ENCODE peak calls at places on chromosomes 6 and 20, in six cellular contexts. One of them, this sample, is unnamed.

GRCh38 chr6:115310156-115310555 is 750.5 kb downstream of the FRK start:
- DNase-seq in HepG2: no peak
- DNase-seq in H1: no peak
- DNase-seq in HCT116: no peak
- DNase-seq in GM12878: no peak
- DNase-seq in K562: no peak
- DNase-seq in this sample: peak

GRCh38 chr6:5112065-5112799 is 27.1 kb downstream of the PPP1R3G start:
- DNase-seq in HepG2: no peak
- DNase-seq in HCT116: peak
- DNase-seq in H1: no peak
- DNase-seq in GM12878: no peak
- DNase-seq in K562: no peak
- DNase-seq in this sample: no peak

GRCh38 chr6:126385536-126385935 is 45.6 kb downstream of the CENPW start:
- DNase-seq in H1: no peak
- DNase-seq in GM12878: no peak
- DNase-seq in HepG2: no peak
- DNase-seq in HCT116: no peak
- DNase-seq in K562: no peak
- DNase-seq in this sample: no peak

GRCh38 chr20:34907616-34908469 is 31.4 kb downstream of the ACSS2 start:
- DNase-seq in HepG2: peak
- DNase-seq in H1: no peak
- DNase-seq in K562: no peak
- DNase-seq in GM12878: no peak
- DNase-seq in HCT116: peak
- DNase-seq in this sample: no peak

GRCh38 chr6:117956386-117956785 is 49.3 kb downstream of the SLC35F1 start:
- DNase-seq in HepG2: no peak
- DNase-seq in HCT116: no peak
- DNase-seq in K562: no peak
- DNase-seq in H1: no peak
- DNase-seq in GM12878: no peak
- DNase-seq in this sample: no peak

GRCh38 chr6:7640607-7641577 is 50.9 kb downstream of the SNRNP48 start:
- DNase-seq in GM12878: no peak
- DNase-seq in K562: no peak
- DNase-seq in HepG2: peak
- DNase-seq in HCT116: peak
- DNase-seq in H1: no peak
- DNase-seq in this sample: no peak

GRCh38 chr20:16066571-16066970 is 506.7 kb downstream of the KIF16B start:
- DNase-seq in HepG2: no peak
- DNase-seq in HCT116: no peak
- DNase-seq in GM12878: no peak
- DNase-seq in K562: no peak
- DNase-seq in H1: no peak
- DNase-seq in this sample: no peak

GRCh38 chr6:82506526-82506925 is 142.9 kb downstream of the TPBG start:
- DNase-seq in GM12878: no peak
- DNase-seq in HCT116: no peak
- DNase-seq in K562: no peak
- DNase-seq in H1: no peak
- DNase-seq in HepG2: no peak
- DNase-seq in this sample: no peak

GRCh38 chr6:150345786-150346185 is 23.0 kb upstream of the IYD start:
- DNase-seq in HCT116: no peak
- DNase-seq in GM12878: no peak
- DNase-seq in HepG2: no peak
- DNase-seq in K562: no peak
- DNase-seq in H1: no peak
- DNase-seq in this sample: no peak

GRCh38 chr6:134724653-134725340 is 225.1 kb downstream of the ALDH8A1 start:
- DNase-seq in HCT116: no peak
- DNase-seq in GM12878: no peak
- DNase-seq in H1: no peak
- DNase-seq in HepG2: no peak
- DNase-seq in K562: no peak
- DNase-seq in this sample: no peak

GRCh38 chr6:39951198-39951597 is 16.9 kb upstream of the MOCS1 start:
- DNase-seq in GM12878: no peak
- DNase-seq in K562: no peak
- DNase-seq in H1: no peak
- DNase-seq in HCT116: no peak
- DNase-seq in HepG2: no peak
- DNase-seq in this sample: no peak

GRCh38 chr6:42045538-42046460 is 4.5 kb upstream of the TAF8 start:
- DNase-seq in HepG2: no peak
- DNase-seq in H1: peak
- DNase-seq in HCT116: peak
- DNase-seq in K562: no peak
- DNase-seq in GM12878: peak
- DNase-seq in this sample: peak

GRCh38 chr6:51489133-51489532 is 598.3 kb downstream of the PKHD1 start:
- DNase-seq in HCT116: no peak
- DNase-seq in K562: no peak
- DNase-seq in GM12878: no peak
- DNase-seq in H1: no peak
- DNase-seq in HepG2: no peak
- DNase-seq in this sample: no peak

GRCh38 chr20:21162631-21163030 is 36.7 kb downstream of the KIZ start:
- DNase-seq in GM12878: no peak
- DNase-seq in K562: no peak
- DNase-seq in HepG2: no peak
- DNase-seq in HCT116: no peak
- DNase-seq in H1: no peak
- DNase-seq in this sample: no peak

GRCh38 chr20:38159539-38159938 is 5.5 kb downstream of the TGM2 start:
- DNase-seq in GM12878: no peak
- DNase-seq in K562: peak
- DNase-seq in HepG2: no peak
- DNase-seq in H1: no peak
- DNase-seq in HCT116: no peak
- DNase-seq in this sample: no peak

GRCh38 chr6:2688416-2689064 is 62.2 kb downstream of the MYLK4 start:
- DNase-seq in H1: no peak
- DNase-seq in K562: no peak
- DNase-seq in GM12878: no peak
- DNase-seq in HepG2: peak
- DNase-seq in HCT116: no peak
- DNase-seq in this sample: no peak

GRCh38 chr6:111997078-111997862 is 56.6 kb upstream of the CCN6 start:
- DNase-seq in GM12878: no peak
- DNase-seq in HepG2: peak
- DNase-seq in H1: peak
- DNase-seq in K562: peak
- DNase-seq in HCT116: peak
- DNase-seq in this sample: peak

GRCh38 chr6:111997863-111998191 is 56.1 kb upstream of the CCN6 start:
- DNase-seq in K562: no peak
- DNase-seq in GM12878: no peak
- DNase-seq in HepG2: no peak
- DNase-seq in HCT116: no peak
- DNase-seq in H1: no peak
- DNase-seq in this sample: no peak

GRCh38 chr6:111994791-111995190 is 59.1 kb upstream of the CCN6 start:
- DNase-seq in H1: no peak
- DNase-seq in K562: no peak
- DNase-seq in HepG2: no peak
- DNase-seq in HCT116: no peak
- DNase-seq in GM12878: no peak
- DNase-seq in this sample: no peak

GRCh38 chr6:111995409-111995808 is 58.5 kb upstream of the CCN6 start:
- DNase-seq in GM12878: no peak
- DNase-seq in K562: no peak
- DNase-seq in H1: no peak
- DNase-seq in HepG2: no peak
- DNase-seq in HCT116: no peak
- DNase-seq in this sample: no peak

GRCh38 chr6:111996159-111996558 is 57.7 kb upstream of the CCN6 start:
- DNase-seq in HCT116: no peak
- DNase-seq in H1: no peak
- DNase-seq in GM12878: no peak
- DNase-seq in K562: no peak
- DNase-seq in HepG2: no peak
- DNase-seq in this sample: no peak
- TF ChIP-seq YY1 in HCT116: no peak
- TF ChIP-seq YY1 in H1: no peak
- TF ChIP-seq YY1 in GM12878: no peak
- TF ChIP-seq YY1 in K562: no peak
- TF ChIP-seq YY1 in HepG2: no peak
- TF ChIP-seq YY1 in this sample: no peak

GRCh38 chr6:388202-388903 is 3.2 kb upstream of the IRF4 start:
- DNase-seq in K562: no peak
- DNase-seq in HCT116: no peak
- DNase-seq in GM12878: no peak
- DNase-seq in HepG2: no peak
- DNase-seq in H1: no peak
- DNase-seq in this sample: no peak

GRCh38 chr6:386688-387266 is 4.8 kb upstream of the IRF4 start:
- DNase-seq in HCT116: no peak
- DNase-seq in K562: no peak
- DNase-seq in H1: no peak
- DNase-seq in GM12878: no peak
- DNase-seq in HepG2: no peak
- DNase-seq in this sample: no peak

GRCh38 chr6:385614-386013 is 5.9 kb upstream of the IRF4 start:
- DNase-seq in K562: no peak
- DNase-seq in GM12878: no peak
- DNase-seq in H1: no peak
- DNase-seq in HCT116: no peak
- DNase-seq in HepG2: no peak
- DNase-seq in this sample: no peak

GRCh38 chr6:389143-389542 is 2.4 kb upstream of the IRF4 start:
- DNase-seq in HCT116: no peak
- DNase-seq in K562: no peak
- DNase-seq in H1: no peak
- DNase-seq in HepG2: no peak
- DNase-seq in GM12878: no peak
- DNase-seq in this sample: no peak

GRCh38 chr6:387293-387694 is 4.3 kb upstream of the IRF4 start:
- DNase-seq in H1: no peak
- DNase-seq in HCT116: no peak
- DNase-seq in K562: no peak
- DNase-seq in HepG2: no peak
- DNase-seq in GM12878: no peak
- DNase-seq in this sample: no peak
- TF ChIP-seq ZNF274 in H1: no peak
- TF ChIP-seq ZNF274 in HCT116: no peak
- TF ChIP-seq ZNF274 in K562: no peak
- TF ChIP-seq ZNF274 in HepG2: no peak
- TF ChIP-seq ZNF274 in GM12878: no peak
- TF ChIP-seq ZNF274 in this sample: no peak

DNA sequence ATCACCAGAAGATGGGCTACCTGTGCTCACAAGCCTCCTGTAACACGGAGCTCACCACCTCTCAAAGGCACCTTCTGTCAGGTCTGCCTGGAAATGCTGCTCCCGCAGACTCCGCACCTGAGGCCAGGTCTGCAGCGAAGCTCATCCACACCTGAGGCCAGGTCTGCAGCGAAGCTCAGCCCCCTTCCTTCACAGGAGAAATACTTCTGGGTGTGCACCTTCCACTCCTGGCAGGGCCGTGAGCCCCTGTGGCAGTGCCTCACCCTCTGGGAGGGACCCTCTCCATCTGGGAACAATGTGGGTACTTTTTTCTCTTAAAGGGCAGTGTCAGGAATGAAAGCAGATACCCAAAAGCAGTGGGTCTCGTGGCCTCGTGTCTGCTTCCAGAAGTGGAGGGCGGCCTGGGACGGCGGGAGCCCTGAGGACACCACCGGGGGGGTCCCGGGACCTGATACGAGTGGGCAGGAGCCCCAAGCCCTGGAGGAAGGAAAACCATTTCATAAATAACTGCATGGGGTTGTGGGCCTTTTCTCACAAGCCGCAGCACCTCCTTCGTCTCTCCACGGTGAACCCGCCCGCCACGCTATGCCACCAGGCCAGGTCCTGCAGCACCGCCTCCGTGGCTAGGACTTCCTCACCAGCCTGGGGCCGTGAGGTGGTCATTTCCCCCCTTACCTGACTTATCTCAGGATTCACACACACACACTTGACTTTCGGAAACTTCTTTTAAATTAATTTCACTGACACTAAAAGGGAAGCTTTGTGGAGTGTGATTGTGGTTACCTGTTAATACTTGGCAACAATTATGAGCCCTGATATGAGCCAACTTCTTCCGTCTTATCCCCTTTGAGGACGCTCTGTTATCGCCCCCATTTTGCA is 1.2 kb upstream of the SLCO4A1 start:
- DNase-seq in HCT116: no peak
- DNase-seq in GM12878: no peak
- DNase-seq in H1: no peak
- DNase-seq in K562: no peak
- DNase-seq in HepG2: no peak
- DNase-seq in this sample: no peak
- H3K4me3 ChIP-seq in HCT116: peak
- H3K4me3 ChIP-seq in GM12878: peak
- H3K4me3 ChIP-seq in H1: peak
- H3K4me3 ChIP-seq in K562: peak
- H3K4me3 ChIP-seq in HepG2: no peak
- H3K4me3 ChIP-seq in this sample: no peak

DNA sequence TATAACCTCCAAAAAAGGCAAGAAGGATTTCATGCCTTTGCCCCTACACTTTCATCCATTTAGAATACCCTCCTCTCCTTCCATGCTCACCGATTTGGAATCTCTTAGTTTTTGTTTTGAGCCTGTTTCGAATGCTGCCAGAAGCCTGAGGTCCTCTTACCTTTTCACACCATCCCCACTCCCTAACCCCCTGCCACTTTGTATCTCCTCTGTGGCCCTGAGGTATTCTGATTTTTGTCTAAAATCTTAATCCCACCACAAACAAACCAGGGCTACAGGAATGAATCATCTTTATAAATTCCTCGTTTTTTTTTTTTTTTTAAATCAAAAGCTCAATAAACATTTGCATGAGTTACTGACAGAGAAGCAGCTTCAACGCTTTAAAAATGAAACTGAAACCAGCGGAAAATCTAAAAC is 1.6 kb upstream of the RPS12 start:
- DNase-seq in GM12878: no peak
- DNase-seq in HCT116: no peak
- DNase-seq in HepG2: peak
- DNase-seq in K562: no peak
- DNase-seq in H1: no peak
- DNase-seq in this sample: no peak
- TF ChIP-seq YY1 in GM12878: no peak
- TF ChIP-seq YY1 in HCT116: no peak
- TF ChIP-seq YY1 in HepG2: no peak
- TF ChIP-seq YY1 in K562: no peak
- TF ChIP-seq YY1 in H1: no peak
- TF ChIP-seq YY1 in this sample: no peak

GRCh38 chr6:109978174-109979032 is at the start of gene GPR6:
- DNase-seq in H1: no peak
- DNase-seq in HepG2: peak
- DNase-seq in GM12878: no peak
- DNase-seq in HCT116: no peak
- DNase-seq in K562: peak
- DNase-seq in this sample: peak
- TF ChIP-seq ZNF274 in H1: no peak
- TF ChIP-seq ZNF274 in HepG2: no peak
- TF ChIP-seq ZNF274 in GM12878: no peak
- TF ChIP-seq ZNF274 in HCT116: no peak
- TF ChIP-seq ZNF274 in K562: no peak
- TF ChIP-seq ZNF274 in this sample: no peak

GRCh38 chr6:28885149-28885738 is 38.5 kb downstream of the TRIM27 start:
- DNase-seq in HCT116: no peak
- DNase-seq in K562: no peak
- DNase-seq in H1: no peak
- DNase-seq in GM12878: no peak
- DNase-seq in HepG2: peak
- DNase-seq in this sample: no peak
- H3K4me3 ChIP-seq in HCT116: no peak
- H3K4me3 ChIP-seq in K562: no peak
- H3K4me3 ChIP-seq in H1: no peak
- H3K4me3 ChIP-seq in GM12878: no peak
- H3K4me3 ChIP-seq in HepG2: peak
- H3K4me3 ChIP-seq in this sample: no peak